ENCODE peak calls at places on chromosomes 11 and 22, in six cellular contexts. One of them, this sample, is unnamed.
A peak's percentile ranks its signal among the peaks of the same experiment; 100 is the strongest.

GRCh38 chr11:94379619-94380018 is 21.6 kb downstream of the GPR83 start:
- DNase-seq in activated T-cell treated with anti-CD3 and anti-CD28 coated beads for 1 hour: no peak
- DNase-seq in AG08395: no peak
- DNase-seq in renal cortical epithelial cell: no peak
- DNase-seq in germinal center: no peak
- DNase-seq in naive thymus-derived CD8-positive, alpha-beta T cell: no peak
- DNase-seq in this sample: no peak

GRCh38 chr11:75813622-75814039 is 1.4 kb upstream of the UVRAG start:
- DNase-seq in activated T-cell treated with anti-CD3 and anti-CD28 coated beads for 1 hour: no peak
- DNase-seq in AG08395: no peak
- DNase-seq in renal cortical epithelial cell: peak; percentile 70
- DNase-seq in germinal center: no peak
- DNase-seq in naive thymus-derived CD8-positive, alpha-beta T cell: no peak
- DNase-seq in this sample: no peak

GRCh38 chr22:30087611-30088010 is 7.3 kb downstream of the HORMAD2 start:
- DNase-seq in activated T-cell treated with anti-CD3 and anti-CD28 coated beads for 1 hour: no peak
- DNase-seq in AG08395: no peak
- DNase-seq in renal cortical epithelial cell: peak; percentile 49
- DNase-seq in germinal center: no peak
- DNase-seq in naive thymus-derived CD8-positive, alpha-beta T cell: no peak
- DNase-seq in this sample: no peak

GRCh38 chr11:68828957-68829356 is 12.8 kb downstream of the CPT1A start:
- DNase-seq in activated T-cell treated with anti-CD3 and anti-CD28 coated beads for 1 hour: no peak
- DNase-seq in AG08395: no peak
- DNase-seq in renal cortical epithelial cell: no peak
- DNase-seq in germinal center: no peak
- DNase-seq in naive thymus-derived CD8-positive, alpha-beta T cell: no peak
- DNase-seq in this sample: no peak

GRCh38 chr22:29883831-29884139 is 811 bp downstream of the MTMR3 start:
- DNase-seq in activated T-cell treated with anti-CD3 and anti-CD28 coated beads for 1 hour: no peak
- DNase-seq in AG08395: no peak
- DNase-seq in renal cortical epithelial cell: no peak
- DNase-seq in germinal center: no peak
- DNase-seq in naive thymus-derived CD8-positive, alpha-beta T cell: no peak
- DNase-seq in this sample: no peak

GRCh38 chr11:87359401-87359800 is 321.7 kb downstream of the TMEM135 start:
- DNase-seq in activated T-cell treated with anti-CD3 and anti-CD28 coated beads for 1 hour: no peak
- DNase-seq in AG08395: no peak
- DNase-seq in renal cortical epithelial cell: no peak
- DNase-seq in germinal center: no peak
- DNase-seq in naive thymus-derived CD8-positive, alpha-beta T cell: no peak
- DNase-seq in this sample: no peak

GRCh38 chr11:12066799-12067508 is 43.4 kb upstream of the MICAL2 start:
- DNase-seq in activated T-cell treated with anti-CD3 and anti-CD28 coated beads for 1 hour: no peak
- DNase-seq in AG08395: peak; percentile 43
- DNase-seq in renal cortical epithelial cell: peak; percentile 86
- DNase-seq in germinal center: no peak
- DNase-seq in naive thymus-derived CD8-positive, alpha-beta T cell: no peak
- DNase-seq in this sample: peak; percentile 87

GRCh38 chr11:34124885-34125668 is 19.6 kb downstream of the NAT10 start:
- DNase-seq in activated T-cell treated with anti-CD3 and anti-CD28 coated beads for 1 hour: no peak
- DNase-seq in AG08395: no peak
- DNase-seq in renal cortical epithelial cell: no peak
- DNase-seq in germinal center: no peak
- DNase-seq in naive thymus-derived CD8-positive, alpha-beta T cell: no peak
- DNase-seq in this sample: no peak

GRCh38 chr22:29765905-29766631 is 739 bp downstream of the ZMAT5 start:
- DNase-seq in activated T-cell treated with anti-CD3 and anti-CD28 coated beads for 1 hour: peak; percentile 4
- DNase-seq in AG08395: peak; percentile 20
- DNase-seq in renal cortical epithelial cell: no peak
- DNase-seq in germinal center: peak; percentile 51
- DNase-seq in naive thymus-derived CD8-positive, alpha-beta T cell: no peak
- DNase-seq in this sample: no peak

GRCh38 chr11:70853103-70853830 is 399.1 kb downstream of the SHANK2 start:
- DNase-seq in activated T-cell treated with anti-CD3 and anti-CD28 coated beads for 1 hour: no peak
- DNase-seq in AG08395: no peak
- DNase-seq in renal cortical epithelial cell: no peak
- DNase-seq in germinal center: no peak
- DNase-seq in naive thymus-derived CD8-positive, alpha-beta T cell: no peak
- DNase-seq in this sample: no peak

GRCh38 chr11:73784080-73784634 is 3.5 kb upstream of the MRPL48 start:
- DNase-seq in activated T-cell treated with anti-CD3 and anti-CD28 coated beads for 1 hour: no peak
- DNase-seq in AG08395: no peak
- DNase-seq in renal cortical epithelial cell: no peak
- DNase-seq in germinal center: no peak
- DNase-seq in naive thymus-derived CD8-positive, alpha-beta T cell: no peak
- DNase-seq in this sample: no peak

GRCh38 chr11:100981196-100981824 is 148.3 kb downstream of the PGR start:
- DNase-seq in activated T-cell treated with anti-CD3 and anti-CD28 coated beads for 1 hour: no peak
- DNase-seq in AG08395: no peak
- DNase-seq in renal cortical epithelial cell: peak; percentile 59
- DNase-seq in germinal center: no peak
- DNase-seq in naive thymus-derived CD8-positive, alpha-beta T cell: no peak
- DNase-seq in this sample: no peak

GRCh38 chr11:115659061-115659963 is 155.1 kb upstream of the CADM1 start:
- DNase-seq in activated T-cell treated with anti-CD3 and anti-CD28 coated beads for 1 hour: no peak
- DNase-seq in AG08395: peak; percentile 45
- DNase-seq in renal cortical epithelial cell: peak; percentile 35
- DNase-seq in germinal center: no peak
- DNase-seq in naive thymus-derived CD8-positive, alpha-beta T cell: no peak
- DNase-seq in this sample: no peak

GRCh38 chr22:27993201-27993635 is 74.2 kb upstream of the PITPNB start:
- DNase-seq in activated T-cell treated with anti-CD3 and anti-CD28 coated beads for 1 hour: no peak
- DNase-seq in AG08395: no peak
- DNase-seq in renal cortical epithelial cell: no peak
- DNase-seq in germinal center: no peak
- DNase-seq in naive thymus-derived CD8-positive, alpha-beta T cell: no peak
- DNase-seq in this sample: peak; percentile 57

GRCh38 chr11:59719556-59719955 is 5.9 kb upstream of the OR10V1 start:
- DNase-seq in activated T-cell treated with anti-CD3 and anti-CD28 coated beads for 1 hour: no peak
- DNase-seq in AG08395: no peak
- DNase-seq in renal cortical epithelial cell: no peak
- DNase-seq in germinal center: no peak
- DNase-seq in naive thymus-derived CD8-positive, alpha-beta T cell: no peak
- DNase-seq in this sample: no peak

GRCh38 chr11:128610765-128611617 is 23.6 kb upstream of the ETS1 start:
- DNase-seq in activated T-cell treated with anti-CD3 and anti-CD28 coated beads for 1 hour: peak; percentile 51
- DNase-seq in AG08395: no peak
- DNase-seq in renal cortical epithelial cell: no peak
- DNase-seq in germinal center: peak; percentile 91
- DNase-seq in naive thymus-derived CD8-positive, alpha-beta T cell: peak; percentile 83
- DNase-seq in this sample: no peak

GRCh38 chr11:62064221-62064620 is 59.6 kb upstream of the INCENP start:
- DNase-seq in activated T-cell treated with anti-CD3 and anti-CD28 coated beads for 1 hour: no peak
- DNase-seq in AG08395: no peak
- DNase-seq in renal cortical epithelial cell: no peak
- DNase-seq in germinal center: no peak
- DNase-seq in naive thymus-derived CD8-positive, alpha-beta T cell: no peak
- DNase-seq in this sample: no peak

GRCh38 chr22:47987885-47988515 is 1225.5 kb downstream of the TBC1D22A start:
- DNase-seq in activated T-cell treated with anti-CD3 and anti-CD28 coated beads for 1 hour: no peak
- DNase-seq in AG08395: no peak
- DNase-seq in renal cortical epithelial cell: no peak
- DNase-seq in germinal center: no peak
- DNase-seq in naive thymus-derived CD8-positive, alpha-beta T cell: no peak
- DNase-seq in this sample: no peak

GRCh38 chr11:13761250-13761649 is 92.8 kb downstream of the FAR1 start:
- DNase-seq in activated T-cell treated with anti-CD3 and anti-CD28 coated beads for 1 hour: no peak
- DNase-seq in AG08395: peak; percentile 49
- DNase-seq in renal cortical epithelial cell: no peak
- DNase-seq in germinal center: no peak
- DNase-seq in naive thymus-derived CD8-positive, alpha-beta T cell: no peak
- DNase-seq in this sample: no peak

GRCh38 chr11:69905611-69906452 is 86.6 kb upstream of the FGF3 start:
- DNase-seq in activated T-cell treated with anti-CD3 and anti-CD28 coated beads for 1 hour: no peak
- DNase-seq in AG08395: no peak
- DNase-seq in renal cortical epithelial cell: no peak
- DNase-seq in germinal center: no peak
- DNase-seq in naive thymus-derived CD8-positive, alpha-beta T cell: no peak
- DNase-seq in this sample: no peak

GRCh38 chr22:37423283-37423682 is 4.0 kb downstream of the ELFN2 start:
- DNase-seq in activated T-cell treated with anti-CD3 and anti-CD28 coated beads for 1 hour: no peak
- DNase-seq in AG08395: no peak
- DNase-seq in renal cortical epithelial cell: no peak
- DNase-seq in germinal center: no peak
- DNase-seq in naive thymus-derived CD8-positive, alpha-beta T cell: no peak
- DNase-seq in this sample: no peak

GRCh38 chr11:629237-629583 is 2.2 kb upstream of the SCT start:
- DNase-seq in activated T-cell treated with anti-CD3 and anti-CD28 coated beads for 1 hour: no peak
- DNase-seq in AG08395: no peak
- DNase-seq in renal cortical epithelial cell: no peak
- DNase-seq in germinal center: no peak
- DNase-seq in naive thymus-derived CD8-positive, alpha-beta T cell: no peak
- DNase-seq in this sample: peak; percentile 69

GRCh38 chr11:109424893-109425292 is 2.9 kb downstream of the C11orf87 start:
- DNase-seq in activated T-cell treated with anti-CD3 and anti-CD28 coated beads for 1 hour: no peak
- DNase-seq in AG08395: no peak
- DNase-seq in renal cortical epithelial cell: peak; percentile 4
- DNase-seq in germinal center: no peak
- DNase-seq in naive thymus-derived CD8-positive, alpha-beta T cell: no peak
- DNase-seq in this sample: no peak

GRCh38 chr11:85718991-85719807 is 33.2 kb upstream of the CCDC89 start:
- DNase-seq in activated T-cell treated with anti-CD3 and anti-CD28 coated beads for 1 hour: no peak
- DNase-seq in AG08395: peak; percentile 97
- DNase-seq in renal cortical epithelial cell: peak; percentile 100
- DNase-seq in germinal center: no peak
- DNase-seq in naive thymus-derived CD8-positive, alpha-beta T cell: no peak
- DNase-seq in this sample: peak; percentile 66

GRCh38 chr11:79547256-79547655 is 106.4 kb upstream of the TENM4 start:
- DNase-seq in activated T-cell treated with anti-CD3 and anti-CD28 coated beads for 1 hour: no peak
- DNase-seq in AG08395: no peak
- DNase-seq in renal cortical epithelial cell: peak; percentile 14
- DNase-seq in germinal center: no peak
- DNase-seq in naive thymus-derived CD8-positive, alpha-beta T cell: no peak
- DNase-seq in this sample: no peak

GRCh38 chr11:124886476-124886875 is 11.2 kb downstream of the ROBO4 start:
- DNase-seq in activated T-cell treated with anti-CD3 and anti-CD28 coated beads for 1 hour: no peak
- DNase-seq in AG08395: no peak
- DNase-seq in renal cortical epithelial cell: no peak
- DNase-seq in germinal center: no peak
- DNase-seq in naive thymus-derived CD8-positive, alpha-beta T cell: no peak
- DNase-seq in this sample: peak; percentile 44

GRCh38 chr11:5489571-5490357 is 1.3 kb downstream of the OR52D1 start:
- DNase-seq in activated T-cell treated with anti-CD3 and anti-CD28 coated beads for 1 hour: no peak
- DNase-seq in AG08395: no peak
- DNase-seq in renal cortical epithelial cell: no peak
- DNase-seq in germinal center: no peak
- DNase-seq in naive thymus-derived CD8-positive, alpha-beta T cell: no peak
- DNase-seq in this sample: no peak

GRCh38 chr22:27443315-27443714 is 358.2 kb downstream of the MN1 start:
- DNase-seq in activated T-cell treated with anti-CD3 and anti-CD28 coated beads for 1 hour: no peak
- DNase-seq in AG08395: no peak
- DNase-seq in renal cortical epithelial cell: no peak
- DNase-seq in germinal center: no peak
- DNase-seq in naive thymus-derived CD8-positive, alpha-beta T cell: no peak
- DNase-seq in this sample: no peak

GRCh38 chr11:16372355-16372754 is 16.0 kb upstream of the SOX6 start:
- DNase-seq in activated T-cell treated with anti-CD3 and anti-CD28 coated beads for 1 hour: no peak
- DNase-seq in AG08395: no peak
- DNase-seq in renal cortical epithelial cell: no peak
- DNase-seq in germinal center: no peak
- DNase-seq in naive thymus-derived CD8-positive, alpha-beta T cell: no peak
- DNase-seq in this sample: no peak

GRCh38 chr11:95577716-95578460 is 211.7 kb downstream of the FAM76B start:
- DNase-seq in activated T-cell treated with anti-CD3 and anti-CD28 coated beads for 1 hour: no peak
- DNase-seq in AG08395: peak; percentile 70
- DNase-seq in renal cortical epithelial cell: peak; percentile 82
- DNase-seq in germinal center: no peak
- DNase-seq in naive thymus-derived CD8-positive, alpha-beta T cell: no peak
- DNase-seq in this sample: no peak

GRCh38 chr11:91085985-91086384 is 863.1 kb upstream of the CHORDC1 start:
- DNase-seq in activated T-cell treated with anti-CD3 and anti-CD28 coated beads for 1 hour: no peak
- DNase-seq in AG08395: no peak
- DNase-seq in renal cortical epithelial cell: no peak
- DNase-seq in germinal center: no peak
- DNase-seq in naive thymus-derived CD8-positive, alpha-beta T cell: no peak
- DNase-seq in this sample: no peak

GRCh38 chr22:40001800-40002577 is 7.2 kb downstream of the FAM83F start:
- DNase-seq in activated T-cell treated with anti-CD3 and anti-CD28 coated beads for 1 hour: no peak
- DNase-seq in AG08395: no peak
- DNase-seq in renal cortical epithelial cell: no peak
- DNase-seq in germinal center: no peak
- DNase-seq in naive thymus-derived CD8-positive, alpha-beta T cell: no peak
- DNase-seq in this sample: no peak

GRCh38 chr11:88035271-88035670 is 140.0 kb downstream of the RAB38 start:
- DNase-seq in activated T-cell treated with anti-CD3 and anti-CD28 coated beads for 1 hour: no peak
- DNase-seq in AG08395: no peak
- DNase-seq in renal cortical epithelial cell: no peak
- DNase-seq in germinal center: no peak
- DNase-seq in naive thymus-derived CD8-positive, alpha-beta T cell: no peak
- DNase-seq in this sample: no peak

GRCh38 chr11:36452231-36452630 is 57.8 kb downstream of the TRAF6 start:
- DNase-seq in activated T-cell treated with anti-CD3 and anti-CD28 coated beads for 1 hour: no peak
- DNase-seq in AG08395: peak; percentile 40
- DNase-seq in renal cortical epithelial cell: no peak
- DNase-seq in germinal center: no peak
- DNase-seq in naive thymus-derived CD8-positive, alpha-beta T cell: no peak
- DNase-seq in this sample: no peak

GRCh38 chr11:69470793-69471192 is 10.7 kb upstream of the LINC01488 start:
- DNase-seq in activated T-cell treated with anti-CD3 and anti-CD28 coated beads for 1 hour: no peak
- DNase-seq in AG08395: no peak
- DNase-seq in renal cortical epithelial cell: no peak
- DNase-seq in germinal center: no peak
- DNase-seq in naive thymus-derived CD8-positive, alpha-beta T cell: no peak
- DNase-seq in this sample: no peak